ENCODE peak calls at places on chromosomes 4 and X, in four cellular contexts. One of them, this sample, is unnamed.
A peak's percentile ranks its signal among the peaks of the same experiment; 100 is the strongest.

GRCh38 chrX:45527834-45528233 is 327.2 kb upstream of the DIPK2B start:
- DNase-seq in K562: no peak
- DNase-seq in GM12878: no peak
- DNase-seq in H1: no peak
- DNase-seq in this sample: no peak

GRCh38 chrX:29187264-29187663 is 600.0 kb downstream of the IL1RAPL1 start:
- DNase-seq in H1: no peak
- DNase-seq in GM12878: no peak
- DNase-seq in K562: no peak
- DNase-seq in this sample: no peak

GRCh38 chrX:44312421-44312820 is 31.1 kb downstream of the EFHC2 start:
- DNase-seq in H1: no peak
- DNase-seq in GM12878: no peak
- DNase-seq in K562: peak; percentile 23
- DNase-seq in this sample: no peak

GRCh38 chr4:130808492-130808891 is 1712.5 kb downstream of the C4orf33 start:
- DNase-seq in GM12878: no peak
- DNase-seq in H1: no peak
- DNase-seq in K562: peak; percentile 1
- DNase-seq in this sample: peak; percentile 13

GRCh38 chr4:85000343-85000742 is 33.9 kb upstream of the WDFY3 start:
- DNase-seq in H1: no peak
- DNase-seq in GM12878: no peak
- DNase-seq in K562: no peak
- DNase-seq in this sample: no peak

GRCh38 chr4:7338876-7339623 is 95.7 kb downstream of the PSAPL1 start:
- DNase-seq in GM12878: no peak
- DNase-seq in K562: no peak
- DNase-seq in H1: no peak
- DNase-seq in this sample: no peak

GRCh38 chrX:71292669-71293379 is 8.7 kb upstream of the ITGB1BP2 start:
- DNase-seq in H1: no peak
- DNase-seq in K562: no peak
- DNase-seq in GM12878: no peak
- DNase-seq in this sample: no peak

GRCh38 chrX:154417157-154417556 is 5.8 kb downstream of the TAFAZZIN start:
- DNase-seq in GM12878: no peak
- DNase-seq in K562: no peak
- DNase-seq in H1: no peak
- DNase-seq in this sample: no peak

GRCh38 chr4:849478-850175 is 23.7 kb upstream of the CPLX1 start:
- DNase-seq in K562: no peak
- DNase-seq in H1: no peak
- DNase-seq in GM12878: no peak
- DNase-seq in this sample: no peak

DNA sequence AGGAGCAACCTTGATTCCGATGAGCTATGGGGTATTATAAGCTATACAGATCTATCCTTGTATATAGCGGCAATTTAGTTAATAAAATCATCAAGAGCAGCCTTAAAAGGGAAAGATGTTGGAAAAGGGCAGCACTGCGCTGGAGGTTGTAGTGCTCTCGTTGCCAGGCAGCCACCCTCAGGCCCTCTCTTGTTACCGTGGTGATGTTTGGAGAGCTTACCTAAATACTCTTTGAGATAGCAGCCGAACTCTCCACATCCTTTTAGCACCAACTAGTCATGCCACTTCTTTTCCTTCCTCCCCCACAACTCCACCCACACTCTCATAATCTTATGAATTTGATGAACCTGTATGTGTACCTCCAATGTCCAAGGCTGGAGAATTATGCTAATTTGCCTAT is 3.8 kb upstream of the RADX start:
- DNase-seq in H1: no peak
- DNase-seq in GM12878: no peak
- DNase-seq in K562: no peak
- DNase-seq in this sample: no peak
- TF ChIP-seq HDAC6 in H1: no peak
- TF ChIP-seq HDAC6 in GM12878: no peak
- TF ChIP-seq HDAC6 in K562: no peak
- TF ChIP-seq HDAC6 in this sample: no peak

DNA sequence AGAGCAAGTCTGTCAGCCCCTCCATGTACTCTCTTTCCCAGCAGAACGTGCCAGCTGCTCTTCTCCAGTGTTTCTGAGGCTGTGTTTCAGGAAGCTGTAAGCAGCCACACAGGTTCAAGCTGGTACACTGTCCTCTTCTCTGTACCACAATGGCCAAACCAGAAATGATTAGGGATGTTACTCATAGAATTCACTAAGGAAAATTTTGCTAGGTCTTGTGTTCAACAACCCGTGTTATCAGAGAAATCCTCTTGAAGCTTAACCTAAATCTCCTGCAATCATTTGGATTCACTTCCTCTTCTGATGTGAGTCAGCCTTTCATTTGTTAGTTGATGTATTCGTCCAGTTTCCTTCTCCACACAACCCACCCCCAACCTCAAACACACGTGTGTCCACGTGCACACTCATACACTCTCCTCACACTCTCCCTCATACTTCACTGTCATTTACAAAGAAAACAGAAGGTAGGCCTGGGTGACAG is 63.3 kb downstream of the DCUN1D4 start:
- DNase-seq in H1: no peak
- DNase-seq in GM12878: peak; percentile 69
- DNase-seq in K562: peak; percentile 30
- DNase-seq in this sample: no peak
- TF ChIP-seq SP1 in H1: no peak
- TF ChIP-seq SP1 in GM12878: no peak
- TF ChIP-seq SP1 in K562: no peak
- TF ChIP-seq SP1 in this sample: no peak

GRCh38 chrX:30653415-30654131 is at the start of gene GK:
- DNase-seq in GM12878: no peak
- DNase-seq in H1: no peak
- DNase-seq in K562: peak; percentile 36
- DNase-seq in this sample: no peak
- TF ChIP-seq HDAC6 in GM12878: no peak
- TF ChIP-seq HDAC6 in H1: no peak
- TF ChIP-seq HDAC6 in K562: no peak
- TF ChIP-seq HDAC6 in this sample: no peak

DNA sequence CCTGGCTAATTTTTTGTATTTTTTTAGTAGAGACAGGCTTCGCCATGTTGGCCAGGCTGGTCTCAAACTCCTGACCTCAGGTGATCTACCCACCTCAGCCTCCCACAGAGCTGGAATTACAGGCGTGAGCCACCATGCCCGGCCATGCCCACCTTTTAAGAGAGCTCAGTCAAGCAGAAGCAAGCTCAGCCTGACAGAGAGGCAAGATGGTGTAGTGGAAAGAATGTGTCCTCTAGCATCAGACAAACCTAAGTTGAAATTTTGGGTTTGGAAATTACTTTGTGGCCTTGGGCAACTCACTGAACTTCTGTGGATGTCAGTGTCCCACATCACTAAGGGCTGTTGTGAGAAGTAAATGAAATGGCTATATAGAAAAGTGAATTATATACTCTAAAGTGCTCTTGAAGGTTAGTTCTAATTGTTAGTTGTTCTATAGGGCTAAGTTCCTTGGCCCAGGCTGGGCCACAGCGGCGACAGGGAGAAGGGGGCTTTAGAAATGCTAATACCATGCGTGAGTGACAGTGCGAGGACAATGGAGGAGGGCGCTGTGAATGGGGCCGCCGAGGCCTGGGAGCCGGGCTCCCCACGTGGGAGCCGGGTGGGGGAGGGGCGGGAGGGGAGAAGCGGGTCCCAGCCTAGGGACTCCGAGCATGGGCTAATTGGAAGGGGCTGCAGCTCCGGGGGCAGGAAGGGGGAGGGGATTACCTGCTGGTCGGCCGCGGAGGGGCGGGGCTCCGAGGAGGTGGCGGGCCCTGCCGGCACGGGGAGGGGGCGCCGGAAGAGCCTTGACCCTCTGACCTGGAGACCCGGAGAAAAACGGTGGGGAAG is 15.6 kb downstream of the PJA1 start:
- DNase-seq in K562: no peak
- DNase-seq in GM12878: no peak
- DNase-seq in H1: peak; percentile 76
- DNase-seq in this sample: no peak
- TF ChIP-seq SP1 in K562: no peak
- TF ChIP-seq SP1 in GM12878: no peak
- TF ChIP-seq SP1 in H1: peak; percentile 50
- TF ChIP-seq SP1 in this sample: no peak

GRCh38 chr4:174358823-174359222 is 75.1 kb downstream of the CEP44 start:
- DNase-seq in H1: no peak
- DNase-seq in K562: no peak
- DNase-seq in GM12878: peak; percentile 40
- DNase-seq in this sample: no peak
- TF ChIP-seq HDAC6 in H1: no peak
- TF ChIP-seq HDAC6 in K562: no peak
- TF ChIP-seq HDAC6 in GM12878: no peak
- TF ChIP-seq HDAC6 in this sample: no peak

DNA sequence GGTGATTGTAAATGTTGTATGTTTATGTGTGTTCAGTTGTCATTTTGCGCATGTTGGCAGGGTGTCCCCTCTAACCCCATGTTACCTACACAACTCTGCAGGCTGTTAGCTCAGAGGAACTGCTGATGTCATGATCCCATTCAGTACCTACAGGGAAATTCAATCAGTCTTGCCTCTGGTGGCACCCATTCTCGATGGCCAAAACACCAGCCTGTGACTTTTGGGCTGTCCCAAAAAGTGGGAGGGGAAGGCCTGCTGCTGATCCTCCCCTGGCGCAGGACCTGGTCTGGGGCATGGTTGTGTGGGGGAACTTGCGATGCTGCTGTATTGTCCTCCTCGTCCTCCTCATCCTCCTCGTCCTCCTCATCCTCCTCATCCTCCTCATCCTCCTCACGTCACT is 174.5 kb downstream of the DCLK2 start:
- DNase-seq in K562: no peak
- DNase-seq in H1: no peak
- DNase-seq in GM12878: no peak
- DNase-seq in this sample: no peak
- TF ChIP-seq SP1 in K562: no peak
- TF ChIP-seq SP1 in H1: no peak
- TF ChIP-seq SP1 in GM12878: no peak
- TF ChIP-seq SP1 in this sample: no peak

DNA sequence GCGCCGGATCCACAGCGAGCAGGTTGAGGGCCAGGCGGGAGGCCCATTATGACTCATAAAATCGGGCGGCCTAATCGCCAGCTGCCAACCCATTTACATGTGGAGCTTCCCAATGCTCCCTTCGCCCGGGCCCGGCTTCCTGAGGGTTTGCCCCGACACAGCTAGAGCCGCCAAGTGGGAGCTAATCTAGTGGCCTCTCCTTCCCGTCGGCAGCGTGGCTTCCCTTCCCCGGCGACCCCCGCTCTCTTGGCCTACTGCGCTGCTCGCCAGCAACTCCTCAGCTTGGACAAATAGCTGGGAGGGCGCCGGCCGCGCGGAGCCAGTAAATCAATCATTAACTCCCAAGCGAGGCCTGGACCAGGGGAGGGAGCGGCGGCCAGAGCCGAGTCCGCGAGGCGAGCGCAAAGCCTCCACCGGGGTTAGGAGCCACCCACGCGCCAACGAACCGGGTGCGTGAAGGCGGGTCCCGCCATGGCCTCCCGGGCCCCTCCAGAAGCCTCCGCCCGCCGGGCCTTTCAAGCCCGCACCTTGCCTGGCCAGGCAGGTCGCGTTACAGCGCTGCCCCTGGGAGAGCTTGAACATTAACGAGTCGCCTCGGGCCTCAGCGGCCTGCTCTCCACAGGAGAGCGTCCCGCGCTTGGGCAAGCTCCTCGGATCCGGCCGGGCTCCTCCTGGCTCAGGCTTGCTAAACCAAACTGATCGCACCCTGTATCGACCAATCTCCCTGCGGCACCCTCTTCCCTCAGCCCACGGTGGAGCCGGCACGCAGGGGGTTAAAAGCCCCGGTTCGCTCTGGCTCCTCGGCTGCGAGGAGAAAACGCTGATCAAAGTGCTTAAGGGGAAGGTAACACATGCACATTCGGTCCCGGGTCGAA is 10.6 kb upstream of the BCOR start:
- DNase-seq in GM12878: no peak
- DNase-seq in H1: peak; percentile 63
- DNase-seq in K562: peak; percentile 66
- DNase-seq in this sample: peak; percentile 74
- TF ChIP-seq HDAC6 in GM12878: no peak
- TF ChIP-seq HDAC6 in H1: no peak
- TF ChIP-seq HDAC6 in K562: no peak
- TF ChIP-seq HDAC6 in this sample: no peak

GRCh38 chrX:50204364-50204899 is at the start of gene CCNB3:
- DNase-seq in GM12878: peak; percentile 36
- DNase-seq in K562: peak; percentile 68
- DNase-seq in H1: peak; percentile 55
- DNase-seq in this sample: peak; percentile 33

GRCh38 chrX:50198348-50198747 is 2.5 kb downstream of the AKAP4 start:
- DNase-seq in K562: peak; percentile 83
- DNase-seq in GM12878: no peak
- DNase-seq in H1: no peak
- DNase-seq in this sample: no peak

GRCh38 chrX:50200907-50201306 is at the start of gene AKAP4:
- DNase-seq in GM12878: no peak
- DNase-seq in K562: no peak
- DNase-seq in H1: no peak
- DNase-seq in this sample: no peak

GRCh38 chrX:50206753-50207152 is 2.2 kb downstream of the CCNB3 start:
- DNase-seq in H1: no peak
- DNase-seq in GM12878: no peak
- DNase-seq in K562: no peak
- DNase-seq in this sample: no peak

GRCh38 chrX:50202539-50202938 is 1.7 kb upstream of the AKAP4 start:
- DNase-seq in GM12878: no peak
- DNase-seq in H1: no peak
- DNase-seq in K562: no peak
- DNase-seq in this sample: no peak
- TF ChIP-seq SP1 in GM12878: no peak
- TF ChIP-seq SP1 in H1: no peak
- TF ChIP-seq SP1 in K562: no peak
- TF ChIP-seq SP1 in this sample: no peak